ENCODE peak calls at places on chromosomes 16 and 17, in four cellular contexts. Q is left ventricle myocardium inferior; Z is stimulated activated CD4-positive, alpha-beta T cell treated with anti-CD3 and anti-CD28 coated beads, TNF-alpha, amount 100 ng/mL, for 48 hours; L is cardiac muscle cell. J is an unnamed sample.

GRCh38 chr16:64144612-64145011 is 977.3 kb downstream of the CDH11 start:
- DNase-seq in L (no peak), Z (no peak), Q (no peak), J (no peak)

GRCh38 chr17:56121661-56122060 is 31.6 kb upstream of the ANKFN1 start:
- DNase-seq in Q (no peak), L (no peak), Z (no peak), J (no peak)

GRCh38 chr17:80832266-80832676 is 159.4 kb upstream of the CHMP6 start:
- DNase-seq in Q (no peak), Z (no peak), L (peak; percentile 75), J (no peak)

GRCh38 chr16:58516768-58517107 is 1.4 kb downstream of the SETD6 start:
- DNase-seq in L (no peak), Z (no peak), Q (no peak), J (no peak)

GRCh38 chr17:35809855-35810461 is 674 bp downstream of the TAF15 start:
- DNase-seq in Q (no peak), L (no peak), Z (no peak), J (no peak)

GRCh38 chr16:69555437-69555836 is 10.3 kb upstream of the NFAT5 start:
- DNase-seq in Q (no peak), L (no peak), Z (no peak), J (no peak)

GRCh38 chr16:29007865-29008593 is 23.2 kb downstream of the LAT start:
- DNase-seq in Z (peak; percentile 54), L (peak; percentile 77), Q (no peak), J (no peak)

GRCh38 chr17:12599185-12599920 is 66.3 kb upstream of the MYOCD start:
- DNase-seq in L (no peak), Z (no peak), Q (no peak), J (no peak)

GRCh38 chr16:31108035-31108793 is at the start of gene BCKDK:
- DNase-seq in Z (peak; percentile 57), L (peak; percentile 79), Q (peak; percentile 87), J (peak; percentile 86)

J was measured in lower lobe of right lung.